ENCODE peak calls at places on chromosomes 16 and 17, in six cellular contexts. One of them, this sample, is unnamed.

GRCh38 chr17:74528491-74529199 is 2.6 kb downstream of the CD300LB start:
- DNase-seq in mucosa of gallbladder: peak
- DNase-seq in activated CD4-positive, alpha-beta T cell treated with anti-CD3 and anti-CD28 coated beads, Interleukin-2, amount 50 U/mL, for 24 hours: no peak
- DNase-seq in GM19239: peak
- DNase-seq in iPS-NIHi11: peak
- DNase-seq in cardiac fibroblast: no peak
- DNase-seq in this sample: peak

GRCh38 chr16:35497399-35497798 is 2038.0 kb downstream of the TP53TG3F start:
- DNase-seq in iPS-NIHi11: no peak
- DNase-seq in activated CD4-positive, alpha-beta T cell treated with anti-CD3 and anti-CD28 coated beads, Interleukin-2, amount 50 U/mL, for 24 hours: no peak
- DNase-seq in mucosa of gallbladder: no peak
- DNase-seq in GM19239: no peak
- DNase-seq in cardiac fibroblast: no peak
- DNase-seq in this sample: no peak

GRCh38 chr17:37160940-37161339 is 212.2 kb downstream of the AATF start:
- DNase-seq in cardiac fibroblast: peak
- DNase-seq in iPS-NIHi11: no peak
- DNase-seq in activated CD4-positive, alpha-beta T cell treated with anti-CD3 and anti-CD28 coated beads, Interleukin-2, amount 50 U/mL, for 24 hours: no peak
- DNase-seq in mucosa of gallbladder: no peak
- DNase-seq in GM19239: no peak
- DNase-seq in this sample: no peak

GRCh38 chr17:4839965-4840892 is 7.1 kb downstream of the MINK1 start:
- DNase-seq in GM19239: no peak
- DNase-seq in mucosa of gallbladder: no peak
- DNase-seq in iPS-NIHi11: no peak
- DNase-seq in activated CD4-positive, alpha-beta T cell treated with anti-CD3 and anti-CD28 coated beads, Interleukin-2, amount 50 U/mL, for 24 hours: no peak
- DNase-seq in cardiac fibroblast: no peak
- DNase-seq in this sample: no peak

GRCh38 chr17:82970067-82970466 is 109.3 kb upstream of the METRNL start:
- DNase-seq in iPS-NIHi11: no peak
- DNase-seq in activated CD4-positive, alpha-beta T cell treated with anti-CD3 and anti-CD28 coated beads, Interleukin-2, amount 50 U/mL, for 24 hours: no peak
- DNase-seq in cardiac fibroblast: no peak
- DNase-seq in mucosa of gallbladder: no peak
- DNase-seq in GM19239: no peak
- DNase-seq in this sample: peak

GRCh38 chr17:55990332-55991006 is 162.8 kb upstream of the ANKFN1 start:
- DNase-seq in activated CD4-positive, alpha-beta T cell treated with anti-CD3 and anti-CD28 coated beads, Interleukin-2, amount 50 U/mL, for 24 hours: no peak
- DNase-seq in mucosa of gallbladder: no peak
- DNase-seq in iPS-NIHi11: peak
- DNase-seq in GM19239: no peak
- DNase-seq in cardiac fibroblast: no peak
- DNase-seq in this sample: no peak

GRCh38 chr16:4618645-4619418 is 4.1 kb upstream of the UBALD1 start:
- DNase-seq in iPS-NIHi11: no peak
- DNase-seq in GM19239: no peak
- DNase-seq in cardiac fibroblast: no peak
- DNase-seq in mucosa of gallbladder: no peak
- DNase-seq in activated CD4-positive, alpha-beta T cell treated with anti-CD3 and anti-CD28 coated beads, Interleukin-2, amount 50 U/mL, for 24 hours: no peak
- DNase-seq in this sample: no peak

GRCh38 chr16:5523794-5524193 is 426.2 kb upstream of the EEF2KMT start:
- DNase-seq in activated CD4-positive, alpha-beta T cell treated with anti-CD3 and anti-CD28 coated beads, Interleukin-2, amount 50 U/mL, for 24 hours: no peak
- DNase-seq in mucosa of gallbladder: no peak
- DNase-seq in GM19239: no peak
- DNase-seq in iPS-NIHi11: peak
- DNase-seq in cardiac fibroblast: no peak
- DNase-seq in this sample: no peak

GRCh38 chr17:35738519-35739133 is 7.2 kb downstream of the RASL10B start:
- DNase-seq in iPS-NIHi11: no peak
- DNase-seq in GM19239: no peak
- DNase-seq in mucosa of gallbladder: no peak
- DNase-seq in cardiac fibroblast: no peak
- DNase-seq in activated CD4-positive, alpha-beta T cell treated with anti-CD3 and anti-CD28 coated beads, Interleukin-2, amount 50 U/mL, for 24 hours: no peak
- DNase-seq in this sample: no peak

GRCh38 chr17:66702106-66702936 is 132.6 kb upstream of the CACNG5 start:
- DNase-seq in GM19239: no peak
- DNase-seq in mucosa of gallbladder: no peak
- DNase-seq in cardiac fibroblast: peak
- DNase-seq in activated CD4-positive, alpha-beta T cell treated with anti-CD3 and anti-CD28 coated beads, Interleukin-2, amount 50 U/mL, for 24 hours: no peak
- DNase-seq in iPS-NIHi11: no peak
- DNase-seq in this sample: no peak

GRCh38 chr16:47143677-47144558 is at the start of gene NETO2:
- DNase-seq in cardiac fibroblast: peak
- DNase-seq in iPS-NIHi11: peak
- DNase-seq in GM19239: peak
- DNase-seq in mucosa of gallbladder: peak
- DNase-seq in activated CD4-positive, alpha-beta T cell treated with anti-CD3 and anti-CD28 coated beads, Interleukin-2, amount 50 U/mL, for 24 hours: peak
- DNase-seq in this sample: peak

This sample was measured in testis.